ENCODE peak calls at places on chromosomes 1 and 21, in four cellular contexts. Q, W, D and C are unnamed samples.

GRCh38 chr21:44002511-44002910 is 9.6 kb upstream of the TRAPPC10 start:
- DNase-seq in D (no peak), W (no peak), Q (no peak), C (no peak)

GRCh38 chr1:184669400-184669799 is 85.3 kb downstream of the EDEM3 start:
- DNase-seq in D (no peak), W (no peak), Q (no peak), C (no peak)

GRCh38 chr21:36472377-36472776 is 7.5 kb downstream of the CLDN14 start:
- DNase-seq in Q (no peak), W (no peak), D (no peak), C (no peak)

GRCh38 chr1:32187850-32188249 is 8.4 kb downstream of the TXLNA start:
- DNase-seq in Q (no peak), W (no peak), D (no peak), C (no peak)

GRCh38 chr1:115282825-115283224 is 55.2 kb downstream of the NGF start:
- DNase-seq in W (peak; percentile 81), D (peak; percentile 54), Q (no peak), C (no peak)

GRCh38 chr1:12485231-12486172 is 132.5 kb downstream of the DHRS3 start:
- DNase-seq in D (no peak), W (no peak), Q (no peak), C (no peak)

GRCh38 chr1:109499661-109500536 is 6.0 kb downstream of the CYB561D1 start:
- DNase-seq in W (no peak), Q (no peak), D (peak; percentile 75), C (peak; percentile 67)

GRCh38 chr1:1562556-1563195 is 12.0 kb downstream of the SSU72 start:
- DNase-seq in D (no peak), W (no peak), Q (no peak), C (no peak)

GRCh38 chr1:65050735-65051134 is 84.4 kb upstream of the JAK1 start:
- DNase-seq in D (peak; percentile 55), W (no peak), Q (no peak), C (no peak)

GRCh38 chr1:24481843-24482610 is 20.6 kb upstream of the RCAN3 start:
- DNase-seq in D (no peak), Q (no peak), W (no peak), C (no peak)

GRCh38 chr1:245310605-245311531 is 156.1 kb downstream of the KIF26B start:
- DNase-seq in W (no peak), D (peak; percentile 44), Q (no peak), C (peak; percentile 92)

GRCh38 chr21:28513450-28513849 is 479.2 kb downstream of the LTN1 start:
- DNase-seq in Q (no peak), W (no peak), D (no peak), C (no peak)

DNA sequence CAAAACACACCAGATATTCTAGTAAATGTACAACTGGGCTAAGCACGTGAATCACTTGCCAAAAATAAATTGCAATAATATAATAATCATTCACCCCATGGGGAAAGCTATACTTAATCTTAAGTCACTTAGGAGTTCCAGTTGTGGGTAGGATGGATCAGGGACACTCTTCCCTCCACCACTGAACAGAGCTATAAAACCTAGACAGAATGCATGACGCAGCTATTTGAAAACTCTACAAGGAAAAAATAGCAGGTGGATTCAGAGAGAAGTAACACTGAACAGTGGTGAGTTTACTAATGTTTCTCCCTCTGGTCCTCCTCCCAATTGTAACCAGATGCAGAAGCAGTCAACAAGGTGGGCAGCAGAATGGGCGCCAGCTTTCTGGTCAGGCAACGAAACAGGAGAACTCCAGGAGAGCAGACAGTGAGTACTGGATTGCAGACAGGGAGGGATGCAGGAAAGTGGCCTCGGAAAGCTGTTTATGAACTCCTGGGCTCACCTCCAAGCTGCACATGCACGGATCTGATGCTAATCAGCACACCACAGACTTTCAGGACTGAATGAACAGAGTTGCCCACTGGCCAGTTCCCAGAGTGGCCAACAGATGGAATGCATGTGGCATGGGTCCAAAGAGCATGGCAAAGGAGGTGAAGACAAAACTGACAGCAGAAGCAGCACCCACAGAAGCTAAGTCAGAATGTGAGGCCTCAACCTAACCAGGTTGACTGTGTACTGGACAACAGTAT is 41.4 kb downstream of the TARBP1 start:
- DNase-seq in W (peak; percentile 70), Q (no peak), D (no peak), C (no peak)
- TF ChIP-seq POLR2AphosphoS5 in W (no peak), Q (no peak), D (no peak), C (no peak)

DNA sequence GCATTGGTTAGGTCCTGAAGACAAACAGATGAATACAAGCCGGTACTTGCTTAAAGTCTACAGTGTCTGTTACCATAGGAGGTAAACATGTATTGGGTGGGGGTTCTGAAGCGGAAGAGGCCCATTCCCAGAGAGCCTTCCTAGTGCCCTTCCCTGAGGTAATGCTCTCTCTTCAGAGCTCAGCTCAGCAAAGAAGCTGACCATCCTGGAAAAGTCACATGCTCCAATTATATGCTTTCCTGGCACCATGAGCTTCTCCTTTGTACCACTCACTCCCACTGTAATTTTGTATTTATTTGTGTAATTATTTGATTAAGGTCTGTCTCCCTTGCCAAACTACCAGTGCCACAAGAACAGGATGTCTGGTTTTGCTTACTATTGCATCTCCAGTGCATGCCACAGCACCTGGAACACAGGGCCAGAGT is 42.0 kb downstream of the RAB3B start:
- DNase-seq in D (no peak), W (no peak), Q (no peak), C (no peak)
- H3K27ac ChIP-seq in D (no peak overlapping the region), W (no peak overlapping the region), Q (no peak overlapping the region), C (no peak overlapping the region)

DNA sequence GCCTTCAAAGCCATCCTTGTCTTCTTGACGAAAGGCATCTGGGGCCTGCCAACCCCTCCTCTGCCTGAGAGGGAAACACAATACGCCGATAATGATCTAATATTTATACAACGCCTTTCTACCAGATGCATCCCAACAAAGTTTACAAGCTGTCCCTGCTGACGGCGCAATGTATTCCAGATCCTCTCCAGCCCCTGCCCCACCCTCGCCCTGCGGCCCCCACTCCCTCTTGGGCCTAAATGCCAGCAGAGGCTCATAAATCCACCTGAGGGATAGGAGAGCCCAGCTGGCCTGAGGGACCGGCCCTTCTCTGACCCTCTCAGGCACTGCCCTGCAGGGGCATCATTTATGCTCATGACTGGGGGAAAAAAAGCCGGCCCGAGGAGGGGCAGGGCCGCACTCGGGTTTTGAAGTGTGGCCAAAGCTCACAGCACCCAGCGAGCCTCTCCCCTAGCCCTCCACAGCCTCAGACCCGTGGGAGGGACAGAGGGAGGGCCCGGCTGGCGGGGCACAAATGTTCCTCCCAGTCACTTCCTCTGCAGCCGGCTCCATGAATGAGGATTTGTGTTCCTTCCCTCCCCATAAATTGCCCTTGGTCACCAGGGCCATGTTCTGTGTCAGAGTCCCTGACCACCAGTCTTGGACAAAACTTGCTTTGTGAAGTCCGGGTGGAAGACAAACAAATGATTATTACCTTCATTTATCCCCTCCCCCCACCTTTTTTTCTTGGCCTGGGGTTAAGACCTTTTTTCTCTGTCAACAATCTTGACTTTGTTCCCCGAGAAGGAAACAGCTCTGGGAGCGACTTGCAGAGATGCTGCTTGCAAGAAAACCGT is 140.4 kb downstream of the FOXD2 start:
- DNase-seq in Q (no peak), W (peak; percentile 77), D (no peak), C (no peak)
- TF ChIP-seq POLR2AphosphoS5 in Q (no peak), W (no peak), D (no peak), C (no peak)

GRCh38 chr1:157504646-157505045 is 47.7 kb downstream of the FCRL5 start:
- DNase-seq in Q (no peak), W (no peak), D (no peak), C (no peak)
- H3K27ac ChIP-seq in Q (no peak overlapping the region), W (no peak overlapping the region), D (no peak overlapping the region), C (no peak overlapping the region)

GRCh38 chr1:172977296-172978027 is 73.3 kb downstream of the TNFSF18 start:
- DNase-seq in D (no peak), W (no peak), Q (no peak), C (no peak)
- TF ChIP-seq POLR2AphosphoS5 in D (no peak), W (no peak), Q (no peak), C (no peak)